ENCODE peak calls at places on chromosomes 7 and 10, in seven cellular contexts. R is H9, X is mesenchymal stem cell, K is IMR-90, B is mesendoderm, D is neuronal stem cell, A is H1. P is an unnamed sample.

GRCh38 chr7:106257752-106258151 is 27.0 kb downstream of the NAMPT start:
- DNase-seq in R (no peak), X (peak), K (no peak), B (no peak), D (no peak), A (no peak), P (peak)

GRCh38 chr7:94403546-94403945 is 8.9 kb downstream of the COL1A2 start:
- DNase-seq in R (no peak), X (no peak), K (no peak), B (no peak), D (no peak), A (no peak), P (no peak)

GRCh38 chr10:13414855-13415254 is 66.8 kb upstream of the SEPHS1 start:
- DNase-seq in R (peak), X (peak), K (no peak), B (peak), D (no peak), A (no peak), P (no peak)

GRCh38 chr7:45973725-45974532 is 52.9 kb upstream of the IGFBP3 start:
- DNase-seq in R (no peak), X (peak), K (peak), B (no peak), D (no peak), A (no peak), P (no peak)

GRCh38 chr10:63573068-63573697 is 52.0 kb downstream of the REEP3 start:
- DNase-seq in R (no peak), X (peak), K (peak), B (no peak), D (no peak), A (no peak), P (no peak)

GRCh38 chr10:103612462-103613365 is 119.2 kb downstream of the NEURL1 start:
- DNase-seq in R (no peak), X (peak), K (peak), B (no peak), D (no peak), A (no peak), P (no peak)

GRCh38 chr7:47211467-47212121 is 370.3 kb downstream of the TNS3 start:
- DNase-seq in R (no peak), X (no peak), K (no peak), B (peak), D (no peak), A (no peak), P (peak)

GRCh38 chr7:130143986-130144618 is 61.1 kb downstream of the TMEM209 start:
- DNase-seq in R (no peak), X (no peak), K (no peak), B (no peak), D (no peak), A (no peak), P (no peak)

GRCh38 chr10:126930506-126931458 is 25.6 kb downstream of the DOCK1 start:
- DNase-seq in R (no peak), X (no peak), K (peak), B (no peak), D (no peak), A (no peak), P (no peak)

GRCh38 chr10:101097881-101098280 is 33.2 kb upstream of the TLX1 start:
- DNase-seq in R (no peak), X (no peak), K (no peak), B (peak), D (no peak), A (no peak), P (no peak)

GRCh38 chr7:42237891-42238531 is 1.0 kb upstream of the GLI3 start:
- DNase-seq in R (peak), X (peak), K (peak), B (peak), D (peak), A (no peak), P (peak)
- H3K4ac ChIP-seq in R (no peak), X (peak), K (peak), B (no peak), D (no peak), A (no peak), P (no peak)

DNA sequence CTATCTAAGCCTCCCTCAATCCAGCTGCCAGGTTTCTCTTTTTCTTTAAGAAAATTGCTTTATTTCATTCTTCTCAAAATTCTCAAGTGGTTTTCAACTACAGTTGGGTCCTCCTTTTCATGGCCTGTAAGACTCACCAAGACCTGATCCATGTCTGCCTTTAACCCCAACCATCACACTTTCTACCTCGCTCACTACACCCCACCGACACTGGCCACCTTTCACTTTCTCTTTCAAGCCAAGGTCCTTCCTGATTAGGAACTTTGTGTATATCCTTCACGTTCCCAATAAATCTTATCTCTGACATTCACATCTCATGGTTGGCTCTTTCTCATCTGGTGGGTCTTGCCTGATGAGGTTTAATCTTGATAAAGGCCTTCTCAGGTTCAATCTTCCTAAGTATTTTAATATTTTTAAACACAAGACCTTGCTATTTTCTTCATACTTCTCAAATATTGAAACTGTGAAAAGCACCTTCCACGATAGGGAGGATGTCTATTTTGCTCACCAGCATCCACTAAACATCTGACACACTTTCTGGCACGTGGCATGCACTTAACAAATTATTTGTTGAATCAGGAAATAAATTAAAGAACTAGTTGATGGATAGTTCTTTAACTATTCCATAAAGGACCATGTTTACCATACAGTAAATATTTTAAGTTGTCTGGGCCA is 624.8 kb downstream of the GRID1 start:
- DNase-seq in R (no peak), X (no peak), K (no peak), B (no peak), D (no peak), A (no peak), P (no peak)
- H3K4ac ChIP-seq in R (no peak), X (no peak), K (no peak), B (no peak), D (no peak), A (no peak), P (no peak)

GRCh38 chr10:111709630-111710029 is 473.9 kb downstream of the GPAM start:
- DNase-seq in R (no peak), X (no peak), K (no peak), B (no peak), D (no peak), A (no peak), P (no peak)
- H3K4ac ChIP-seq in R (no peak), X (no peak), K (no peak), B (no peak), D (no peak), A (no peak), P (no peak)

DNA sequence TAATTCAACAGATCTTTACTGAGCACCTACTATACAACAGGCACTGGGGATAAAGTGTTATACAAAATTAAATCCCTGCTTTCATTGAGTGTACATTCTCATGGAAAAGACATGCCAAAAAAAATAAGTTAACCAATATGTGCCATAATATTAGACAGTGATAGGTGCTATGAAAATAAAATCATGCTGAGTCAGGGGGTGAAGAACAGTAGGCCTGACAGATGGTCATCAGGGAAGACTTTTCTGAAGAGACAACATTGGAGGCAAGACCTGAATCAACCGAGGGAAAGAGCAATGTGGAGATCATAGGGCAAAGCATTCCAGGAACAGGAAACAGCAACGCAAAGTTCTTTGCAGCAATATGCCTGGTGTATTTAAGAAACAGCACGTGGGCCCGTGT is 135.5 kb downstream of the C1GALT1 start:
- DNase-seq in R (no peak), X (no peak), K (no peak), B (no peak), D (no peak), A (no peak), P (no peak)
- H3K4ac ChIP-seq in R (no peak), X (no peak), K (no peak), B (no peak), D (no peak), A (no peak), P (no peak)

DNA sequence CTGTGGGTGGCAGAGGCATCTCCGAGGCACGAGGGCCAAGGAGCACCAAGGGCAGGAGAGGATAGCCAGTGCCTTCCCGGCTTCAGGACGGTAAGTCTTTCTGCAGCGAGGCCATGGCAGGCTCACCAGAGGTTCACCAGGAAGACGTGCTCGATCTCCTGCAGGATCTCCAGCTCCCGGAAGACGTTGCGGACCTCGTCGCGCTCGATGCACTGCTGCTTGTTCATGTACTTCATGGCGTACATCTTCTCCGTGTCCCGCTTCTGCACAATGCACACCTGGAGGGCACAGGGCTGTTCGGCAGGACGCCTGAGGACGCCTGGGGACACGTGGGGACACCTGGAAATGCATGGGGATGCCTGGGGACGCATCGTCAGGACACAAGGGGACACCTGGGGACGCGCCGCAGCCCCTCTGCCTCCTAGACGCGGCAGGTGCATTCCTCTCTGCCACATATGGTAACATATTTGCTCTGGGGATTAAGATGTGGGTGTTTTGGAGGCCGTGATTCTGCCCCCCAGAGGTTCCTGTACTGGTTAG is 41.2 kb downstream of the DPYSL4 start:
- DNase-seq in R (no peak), X (no peak), K (no peak), B (no peak), D (no peak), A (no peak), P (no peak)
- H3K4ac ChIP-seq in R (no peak), X (no peak), K (no peak), B (no peak), D (no peak), A (no peak), P (no peak)

GRCh38 chr7:134539380-134540004 is 9.4 kb upstream of the AKR1B15 start:
- DNase-seq in R (no peak), X (no peak), K (no peak), B (no peak), D (no peak), A (no peak), P (no peak)
- H3K4ac ChIP-seq in R (no peak), X (no peak), K (no peak), B (no peak), D (no peak), A (no peak), P (no peak)

DNA sequence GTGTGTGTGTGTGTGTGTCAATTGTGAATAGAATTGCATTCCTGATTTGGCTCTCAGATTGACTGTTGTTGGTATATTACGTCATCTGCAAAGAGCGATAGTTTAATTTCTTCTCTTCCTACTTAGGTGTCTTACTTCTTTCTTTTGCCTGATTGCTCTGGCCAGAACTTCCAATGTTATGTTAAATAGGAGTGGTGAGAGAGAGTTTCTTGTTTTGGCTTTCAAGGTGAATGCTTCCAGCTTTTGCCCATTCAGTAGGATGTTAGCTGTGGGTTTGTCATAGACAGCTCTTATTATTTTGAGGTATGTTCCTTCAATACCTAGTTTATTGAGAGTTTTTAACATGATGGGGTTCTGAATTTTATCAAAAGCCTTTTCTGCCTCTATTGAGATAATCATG is 34.2 kb upstream of the PRSS37 start:
- DNase-seq in R (no peak), X (no peak), K (no peak), B (no peak), D (no peak), A (no peak), P (no peak)
- H3K4ac ChIP-seq in R (no peak), X (no peak), K (no peak), B (no peak), D (no peak), A (no peak), P (no peak)

GRCh38 chr7:152052772-152053171 is 27.3 kb downstream of the GALNT11 start:
- DNase-seq in R (no peak), X (no peak), K (no peak), B (no peak), D (no peak), A (no peak), P (no peak)
- H3K4ac ChIP-seq in R (no peak), X (no peak), K (no peak), B (peak), D (no peak), A (no peak), P (no peak)

P was measured in trophoblast cell.